ENCODE peak calls at places on chromosomes 7 and 10, in nine cellular contexts. U, Z, D, J, X, W, O, S and P are unnamed samples.

GRCh38 chr10:119279441-119279840 is 72.1 kb downstream of the GRK5 start:
- DNase-seq in U (no peak), Z (no peak), D (no peak), J (no peak), X (no peak), W (no peak), O (no peak), S (no peak), P (no peak)

GRCh38 chr10:123506455-123506854 is 159.7 kb upstream of the GPR26 start:
- DNase-seq in U (no peak), Z (no peak), D (no peak), J (no peak), X (no peak), W (no peak), O (no peak), S (no peak), P (no peak)

GRCh38 chr7:107902381-107902780 is 11.4 kb downstream of the DLD start:
- DNase-seq in U (no peak), Z (no peak), D (no peak), J (peak; percentile 31), X (no peak), W (no peak), O (no peak), S (no peak), P (no peak)

GRCh38 chr7:108109216-108109908 is 20.8 kb downstream of the LAMB4 start:
- DNase-seq in U (no peak), Z (no peak), D (no peak), J (peak; percentile 33), X (peak; percentile 39), W (peak; percentile 32), O (no peak), S (no peak), P (peak; percentile 17)

GRCh38 chr10:50508315-50509051 is 115.3 kb downstream of the SGMS1 start:
- DNase-seq in U (no peak), Z (no peak), D (no peak), J (no peak), X (no peak), W (peak; percentile 71), O (no peak), S (no peak), P (peak; percentile 67)

GRCh38 chr7:105990726-105991465 is 27.8 kb downstream of the CDHR3 start:
- DNase-seq in U (no peak), Z (no peak), D (no peak), J (peak; percentile 66), X (no peak), W (no peak), O (no peak), S (no peak), P (no peak)

GRCh38 chr7:151432658-151433521 is 7.1 kb downstream of the CRYGN start:
- DNase-seq in U (no peak), Z (no peak), D (no peak), J (no peak), X (no peak), W (peak; percentile 71), O (peak; percentile 60), S (no peak), P (peak; percentile 86)

GRCh38 chr7:90946711-90947501 is 317.3 kb upstream of the FZD1 start:
- DNase-seq in U (no peak), Z (no peak), D (no peak), J (no peak), X (no peak), W (no peak), O (no peak), S (no peak), P (no peak)

GRCh38 chr10:59823111-59823510 is 69.9 kb upstream of the MRLN start:
- DNase-seq in U (no peak), Z (no peak), D (no peak), J (no peak), X (no peak), W (no peak), O (no peak), S (no peak), P (no peak)

GRCh38 chr7:78576196-78576595 is 777.6 kb downstream of the PHTF2 start:
- DNase-seq in U (no peak), Z (no peak), D (no peak), J (peak; percentile 18), X (peak; percentile 21), W (no peak), O (no peak), S (no peak), P (no peak)

GRCh38 chr7:17289074-17289665 is 9.3 kb upstream of the AHR start:
- DNase-seq in U (no peak), Z (no peak), D (no peak), J (peak; percentile 83), X (no peak), W (no peak), O (no peak), S (no peak), P (no peak)

GRCh38 chr7:29496355-29497020 is 67.1 kb upstream of the PRR15 start:
- DNase-seq in U (no peak), Z (no peak), D (no peak), J (no peak), X (no peak), W (no peak), O (no peak), S (no peak), P (no peak)

GRCh38 chr7:50658696-50659095 is 93.5 kb upstream of the DDC start:
- DNase-seq in U (no peak), Z (no peak), D (no peak), J (no peak), X (no peak), W (no peak), O (no peak), S (no peak), P (no peak)

GRCh38 chr7:20642171-20642570 is 26.7 kb downstream of the ABCB5 start:
- DNase-seq in U (no peak), Z (no peak), D (no peak), J (peak; percentile 21), X (no peak), W (no peak), O (no peak), S (no peak), P (no peak)

DNA sequence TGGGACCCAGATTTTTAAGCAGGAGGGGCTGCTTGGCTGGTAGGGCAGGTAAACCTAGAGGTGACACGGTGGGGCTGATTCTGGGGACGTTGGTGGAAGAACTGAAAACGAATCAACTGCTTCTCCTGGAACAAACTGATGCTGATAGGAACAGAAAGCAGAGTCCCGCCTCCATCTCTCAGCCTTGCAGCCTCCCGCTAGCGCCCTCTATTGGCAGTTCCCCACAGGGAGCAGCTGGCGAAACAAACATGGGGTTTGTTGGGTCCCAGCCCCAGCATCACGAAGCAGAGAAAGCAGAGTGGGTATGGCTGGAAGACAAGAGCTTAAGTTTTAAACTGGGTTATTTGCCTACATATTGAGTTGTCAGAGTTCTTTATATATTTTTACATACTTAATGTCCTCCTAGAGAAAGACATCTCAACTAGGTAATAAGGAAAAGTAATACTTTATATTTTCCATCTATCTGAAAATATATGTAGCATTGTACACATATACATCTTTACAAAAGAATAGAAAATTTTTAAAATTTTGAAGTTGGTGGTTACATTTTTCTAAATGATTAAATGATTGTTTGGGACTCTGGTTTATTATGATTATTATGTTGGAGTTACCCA is 42.3 kb upstream of the FOXI2 start:
- DNase-seq in U (no peak), Z (peak; percentile 66), D (peak; percentile 15), J (peak; percentile 6), X (peak; percentile 42), W (peak; percentile 33), O (no peak), S (no peak), P (peak; percentile 26)
- TF ChIP-seq CTCF in U (no peak), Z (peak; percentile 65), D (peak; percentile 38), J (peak; percentile 19), X (peak; percentile 59), W (peak; percentile 34), O (no peak), S (peak; percentile 33), P (peak; percentile 55)

DNA sequence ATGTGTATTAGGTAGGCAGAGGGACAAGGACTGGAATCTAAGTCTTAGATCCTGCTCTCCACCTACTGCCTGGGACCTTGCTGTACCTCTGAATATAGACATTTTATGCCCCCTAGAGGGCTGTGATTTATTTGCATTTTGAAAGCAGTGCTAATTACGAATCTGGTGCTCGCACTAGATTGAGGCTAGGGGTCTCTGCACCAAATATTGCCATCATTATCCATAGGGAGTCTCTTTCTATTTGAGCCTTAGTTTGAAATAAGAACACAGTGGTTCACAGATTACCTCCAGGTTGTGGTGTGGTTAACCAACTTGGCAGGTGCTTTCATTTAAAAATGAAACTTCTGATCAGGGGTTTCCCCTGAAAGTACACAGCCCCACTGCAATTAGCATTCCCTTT is 41.8 kb downstream of the CNNM1 start:
- DNase-seq in U (no peak), Z (no peak), D (no peak), J (peak; percentile 25), X (no peak), W (peak; percentile 46), O (no peak), S (no peak), P (peak; percentile 50)
- TF ChIP-seq CTCF in U (no peak), Z (peak; percentile 44), D (peak; percentile 43), J (peak; percentile 29), X (no peak), W (peak; percentile 15), O (no peak), S (peak; percentile 52), P (peak; percentile 36)

DNA sequence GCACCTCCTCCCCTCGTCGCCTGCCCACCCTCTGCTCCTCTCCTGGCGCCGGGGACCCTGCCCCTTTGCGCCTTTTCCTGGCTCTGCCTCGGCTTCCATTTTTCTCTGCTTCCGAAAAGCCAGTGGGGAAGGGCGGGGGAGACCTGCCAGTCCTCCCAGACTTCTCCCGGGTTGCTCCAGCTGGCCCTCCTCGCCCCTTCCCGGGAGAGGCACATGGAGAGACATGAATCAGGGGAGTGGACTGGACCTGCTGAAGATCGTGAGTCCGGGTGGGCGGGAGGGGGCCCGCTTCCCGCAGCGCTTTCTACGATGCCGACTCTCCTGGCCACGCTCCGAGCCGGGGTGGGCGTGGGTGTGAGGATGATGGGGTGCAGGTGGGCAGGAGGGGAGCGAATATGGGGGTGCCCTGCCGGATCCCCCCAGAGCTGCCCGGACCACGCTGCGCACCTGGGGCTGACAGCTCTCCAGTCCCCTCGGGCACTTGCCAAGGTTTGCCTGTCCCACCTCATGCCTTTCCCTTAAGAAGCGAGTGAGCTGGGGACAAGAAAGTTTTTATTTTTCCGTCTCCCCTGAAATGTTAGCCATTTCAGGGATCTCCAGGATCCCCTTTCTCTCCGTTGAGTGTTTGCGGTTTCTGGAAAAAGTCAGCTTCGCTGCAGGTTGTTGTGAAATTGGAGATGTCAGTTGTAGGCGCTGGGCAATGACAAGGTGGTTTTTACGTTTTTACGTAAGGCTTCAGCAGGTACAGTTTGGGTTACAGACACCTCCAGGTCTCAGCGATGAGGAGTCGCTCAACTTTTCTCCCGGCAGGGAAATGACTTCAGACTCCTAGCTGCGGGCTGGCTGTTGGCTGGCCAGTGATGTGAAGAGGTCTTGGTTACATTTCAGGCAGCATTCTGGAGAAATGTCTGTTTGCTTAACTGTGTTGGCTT is 999 bp downstream of the CACNB2 start:
- DNase-seq in U (no peak), Z (no peak), D (no peak), J (peak; percentile 6), X (peak; percentile 4), W (no peak), O (peak; percentile 76), S (no peak), P (peak; percentile 9)
- TF ChIP-seq CTCF in U (no peak), Z (no peak), D (no peak), J (no peak), X (no peak), W (no peak), O (no peak), S (peak; percentile 13), P (no peak)

DNA sequence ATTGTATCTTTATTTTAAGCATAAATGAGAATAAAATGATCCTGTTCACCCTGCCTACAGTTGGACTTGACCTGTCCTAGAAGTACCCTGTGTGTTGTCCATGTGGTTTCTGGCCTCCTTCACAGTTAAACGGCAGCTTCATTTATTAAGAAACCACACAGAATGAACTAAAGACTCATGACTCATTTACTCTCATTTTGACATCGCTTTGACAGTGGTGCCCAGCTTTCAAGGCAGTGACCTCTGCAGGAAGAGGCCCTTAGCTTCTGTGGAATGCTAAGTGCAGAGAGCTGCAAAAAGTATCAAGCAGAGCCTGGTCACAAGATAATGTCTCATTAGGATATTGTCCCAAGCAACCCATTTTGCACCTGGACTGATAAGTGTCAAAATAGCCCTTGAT is 93.4 kb downstream of the AVL9 start:
- DNase-seq in U (no peak), Z (no peak), D (peak; percentile 22), J (peak; percentile 88), X (peak; percentile 28), W (peak; percentile 56), O (no peak), S (no peak), P (peak; percentile 58)
- TF ChIP-seq CTCF in U (no peak), Z (no peak), D (no peak), J (peak; percentile 28), X (no peak), W (peak; percentile 19), O (no peak), S (no peak), P (peak; percentile 16)